ENCODE peak calls at places on chromosomes 7 and 10, in five cellular contexts. J is upper lobe of right lung, Q is heart left ventricle, E is lung, X is coronary artery. A is an unnamed sample.

GRCh38 chr10:106942035-106942662 is 222.4 kb downstream of the SORCS1 start:
- DNase-seq in J (no peak), E (peak), X (no peak), Q (no peak), A (no peak)

GRCh38 chr7:1455241-1455939 is 3.9 kb downstream of the MICALL2 start:
- DNase-seq in J (peak), E (peak), X (no peak), Q (no peak), A (no peak)

GRCh38 chr10:15293862-15294835 is 76.9 kb downstream of the FAM171A1 start:
- DNase-seq in X (no peak), J (no peak), E (no peak), Q (no peak), A (peak)

GRCh38 chr7:42237162-42237821 is at the start of gene GLI3:
- DNase-seq in Q (peak), X (peak), J (peak), E (peak), A (peak)

GRCh38 chr10:132776186-132776585 is 9.8 kb downstream of the NKX6-2 start:
- DNase-seq in J (no peak), X (no peak), E (no peak), Q (no peak), A (no peak)

GRCh38 chr10:16529853-16530252 is 8.2 kb upstream of the C1QL3 start:
- DNase-seq in X (no peak), J (no peak), E (no peak), Q (no peak), A (no peak)

GRCh38 chr7:30430777-30431176 is 47.8 kb downstream of the NOD1 start:
- DNase-seq in J (peak), X (no peak), E (no peak), Q (peak), A (no peak)

GRCh38 chr10:119412831-119413737 is 129.4 kb downstream of the RGS10 start:
- DNase-seq in Q (no peak), J (peak), X (no peak), E (no peak), A (peak)

GRCh38 chr10:92571649-92572048 is 2.2 kb downstream of the IDE start:
- DNase-seq in J (no peak), E (no peak), Q (no peak), X (no peak), A (no peak)

GRCh38 chr10:119865699-119866240 is 6.9 kb downstream of the MCMBP start:
- DNase-seq in X (no peak), Q (no peak), E (no peak), J (no peak), A (no peak)

GRCh38 chr7:121116399-121116798 is 127.9 kb downstream of the CPED1 start:
- DNase-seq in Q (no peak), X (no peak), E (no peak), J (no peak), A (no peak)

GRCh38 chr7:7795736-7796135 is 77.3 kb upstream of the RPA3 start:
- DNase-seq in Q (no peak), X (no peak), E (no peak), J (no peak), A (peak)

GRCh38 chr7:98229441-98229840 is 18.2 kb downstream of the BHLHA15 start:
- DNase-seq in X (no peak), Q (no peak), E (no peak), J (no peak), A (no peak)

GRCh38 chr7:80147543-80148376 is 13.1 kb downstream of the GNAI1 start:
- DNase-seq in J (no peak), Q (no peak), X (no peak), E (no peak), A (peak)

GRCh38 chr7:82600601-82601000 is 157.0 kb upstream of the CACNA2D1 start:
- DNase-seq in X (no peak), J (no peak), E (no peak), Q (no peak), A (no peak)

GRCh38 chr10:67779455-67780205 is 58.4 kb downstream of the DNAJC12 start:
- DNase-seq in Q (peak), X (no peak), E (peak), J (no peak), A (peak)

GRCh38 chr7:28292826-28293528 is 112.4 kb upstream of the JAZF1 start:
- DNase-seq in X (no peak), J (no peak), E (no peak), Q (no peak), A (no peak)

GRCh38 chr10:97553575-97554100 is 18.9 kb upstream of the ANKRD2 start:
- DNase-seq in X (no peak), Q (peak), J (peak), E (peak), A (peak)

GRCh38 chr10:4353964-4354363 is 472.0 kb upstream of the AKR1E2 start:
- DNase-seq in E (no peak), Q (no peak), J (no peak), X (no peak), A (peak)

GRCh38 chr7:6476596-6477374 is 29.0 kb upstream of the DAGLB start:
- DNase-seq in J (no peak), E (no peak), X (no peak), Q (no peak), A (no peak)

GRCh38 chr7:8044761-8045430 is 76.3 kb downstream of the GLCCI1 start:
- DNase-seq in Q (no peak), J (no peak), X (no peak), E (no peak), A (no peak)

GRCh38 chr10:21002097-21002878 is 105.2 kb upstream of the NEBL start:
- DNase-seq in J (no peak), Q (no peak), X (no peak), E (no peak), A (peak)

GRCh38 chr10:90960355-90960814 is 39.5 kb upstream of the ANKRD1 start:
- DNase-seq in Q (no peak), X (no peak), J (no peak), E (no peak), A (peak)

GRCh38 chr10:14184841-14185500 is 145.8 kb downstream of the FRMD4A start:
- DNase-seq in E (no peak), X (no peak), J (no peak), Q (no peak), A (peak)

GRCh38 chr7:16652888-16653287 is 6.9 kb downstream of the BZW2 start:
- DNase-seq in X (no peak), Q (no peak), E (peak), J (no peak), A (no peak)

GRCh38 chr10:98858525-98858924 is 377.1 kb downstream of the HPSE2 start:
- DNase-seq in Q (no peak), J (no peak), E (no peak), X (no peak), A (no peak)

GRCh38 chr7:50684011-50684701 is 98.5 kb downstream of the GRB10 start:
- DNase-seq in E (no peak), X (no peak), Q (no peak), J (no peak), A (no peak)

GRCh38 chr10:77864151-77864851 is 62.3 kb downstream of the DLG5 start:
- DNase-seq in E (no peak), J (no peak), Q (no peak), X (no peak), A (no peak)

GRCh38 chr7:39465055-39465929 is 100.9 kb upstream of the YAE1 start:
- DNase-seq in J (no peak), Q (no peak), X (no peak), E (no peak), A (peak)

GRCh38 chr7:4951903-4952636 is 6.9 kb downstream of the MMD2 start:
- DNase-seq in J (no peak), E (no peak), Q (no peak), X (no peak), A (no peak)

GRCh38 chr10:5937016-5937415 is 40.3 kb downstream of the IL15RA start:
- DNase-seq in X (no peak), Q (no peak), E (no peak), J (no peak), A (no peak)

GRCh38 chr10:80708808-80709207 is 171.1 kb downstream of the SH2D4B start:
- DNase-seq in X (no peak), E (no peak), Q (no peak), J (no peak), A (no peak)

GRCh38 chr7:150407588-150408392 is 28.7 kb downstream of the ZNF775 start:
- DNase-seq in E (no peak), X (no peak), J (peak), Q (no peak), A (no peak)

GRCh38 chr7:22447759-22448158 is 52.2 kb downstream of the STEAP1B start:
- DNase-seq in Q (no peak), E (no peak), J (no peak), X (no peak), A (no peak)

GRCh38 chr10:11080564-11080984 is 62.9 kb downstream of the CELF2 start:
- DNase-seq in X (no peak), J (no peak), Q (no peak), E (no peak), A (no peak)

GRCh38 chr10:92181575-92181974 is 109.3 kb downstream of the CPEB3 start:
- DNase-seq in E (no peak), Q (no peak), J (no peak), X (no peak), A (no peak)

GRCh38 chr10:115624448-115624847 is 531.3 kb downstream of the ATRNL1 start:
- DNase-seq in X (no peak), Q (no peak), J (no peak), E (no peak), A (peak)

GRCh38 chr10:28432210-28432676 is 100.7 kb upstream of the WAC start:
- DNase-seq in E (peak), X (no peak), J (peak), Q (peak), A (peak)

GRCh38 chr7:65951837-65952578 is 30.0 kb downstream of the GUSB start:
- DNase-seq in X (peak), Q (no peak), J (no peak), E (peak), A (no peak)

DNA sequence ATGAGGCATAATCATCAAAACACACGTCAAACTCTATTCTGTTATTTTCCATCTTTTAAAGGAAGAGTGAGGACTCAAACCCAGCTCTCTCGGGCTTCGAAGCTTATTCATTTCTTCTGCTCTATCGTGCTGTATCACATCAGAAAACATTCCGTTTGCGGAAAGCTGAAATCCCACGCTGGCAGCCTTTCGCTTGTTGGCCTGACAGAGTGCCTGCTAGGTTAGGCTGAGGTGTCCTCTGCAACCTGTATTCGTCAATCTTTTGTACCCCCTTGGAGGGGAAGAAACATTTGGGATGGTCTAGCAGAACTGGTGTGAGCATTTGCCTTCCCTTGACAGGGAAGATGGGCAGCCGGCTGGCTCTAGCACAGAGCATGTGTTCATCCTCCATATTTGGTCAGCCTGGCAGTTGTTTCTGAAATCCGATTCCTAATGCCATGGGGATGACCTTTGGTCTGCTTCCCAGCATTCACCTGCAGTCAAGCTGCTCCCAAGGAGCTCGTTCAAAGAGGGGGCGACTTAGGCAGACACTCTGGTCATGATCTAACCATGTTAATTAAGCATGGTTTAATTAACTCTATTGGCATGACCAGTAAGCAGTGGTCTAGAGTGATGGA is 55.2 kb downstream of the TACC2 start:
- DNase-seq in Q (peak), X (no peak), E (no peak), J (no peak), A (peak)
- H3K4me3 ChIP-seq in Q (no peak), X (peak), E (no peak), J (no peak), A (no peak)

DNA sequence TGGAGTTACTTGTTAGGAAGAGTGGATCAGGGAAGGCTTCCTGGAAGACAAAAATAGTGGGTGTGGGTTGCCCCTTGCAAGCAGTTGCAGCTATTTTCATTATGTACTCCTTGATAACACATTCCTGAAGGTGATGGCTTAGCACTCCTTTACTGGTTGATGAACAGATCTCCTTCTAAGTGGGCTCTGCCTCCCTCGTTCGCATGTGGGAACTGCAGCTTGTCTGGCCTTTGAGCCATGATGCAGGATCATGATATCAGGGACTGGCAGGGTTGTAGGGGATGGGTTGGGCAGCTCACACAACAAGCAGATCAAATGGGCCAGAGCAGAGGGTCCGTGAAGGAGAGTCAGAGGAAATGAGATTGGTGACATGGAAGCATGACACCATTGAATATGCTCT is 28.8 kb upstream of the LRRC4 start:
- DNase-seq in Q (no peak), E (no peak), J (no peak), X (no peak), A (no peak)
- TF ChIP-seq CTCF in Q (no peak), E (no peak), J (no peak), X (no peak), A (no peak)

GRCh38 chr10:71396084-71396713 is 521 bp upstream of the CDH23 start:
- DNase-seq in X (peak), E (no peak), Q (peak), J (peak), A (peak)
- H3K4me3 ChIP-seq in X (peak), E (no peak), Q (peak), J (peak), A (no peak)

GRCh38 chr10:7818295-7819125 is at the start of gene TAF3:
- DNase-seq in J (peak), E (peak), X (peak), Q (peak), A (peak)
- TF ChIP-seq CTCF in J (no peak), E (no peak), X (no peak), Q (no peak), A (no peak)

A was measured in astrocyte of the spinal cord.